ENCODE peak calls at places on chromosome 10, in six cellular contexts. X, M, N, Q, R and U are unnamed samples.

GRCh38 chr10:102764340-102765257 is 20.9 kb downstream of the WBP1L start:
- DNase-seq in R (no peak), N (no peak), M (no peak), X (no peak), Q (no peak), U (no peak)

GRCh38 chr10:36342781-36343180 is 700.7 kb upstream of the FZD8 start:
- DNase-seq in Q (no peak), X (no peak), N (no peak), M (no peak), R (no peak), U (no peak)

GRCh38 chr10:93579089-93579488 is 12.6 kb downstream of the FFAR4 start:
- DNase-seq in M (no peak), X (peak; percentile 63), Q (no peak), N (no peak), R (no peak), U (no peak)

GRCh38 chr10:7832060-7832459 is 13.8 kb downstream of the TAF3 start:
- DNase-seq in N (no peak), M (no peak), R (no peak), Q (no peak), X (no peak), U (no peak)

GRCh38 chr10:79293841-79294705 is 53.2 kb upstream of the PPIF start:
- DNase-seq in X (peak; percentile 88), N (no peak), Q (no peak), R (no peak), M (peak; percentile 96), U (peak; percentile 24)

GRCh38 chr10:113011592-113012374 is 61.7 kb downstream of the TCF7L2 start:
- DNase-seq in N (no peak), R (no peak), Q (no peak), M (no peak), X (no peak), U (no peak)

GRCh38 chr10:78920011-78920410 is 148.8 kb upstream of the ZMIZ1 start:
- DNase-seq in N (no peak), M (no peak), R (no peak), X (no peak), Q (no peak), U (no peak)

GRCh38 chr10:21961847-21962246 is 41.7 kb downstream of the DNAJC1 start:
- DNase-seq in R (no peak), X (no peak), Q (no peak), M (no peak), N (no peak), U (no peak)

GRCh38 chr10:32307609-32308008 is 39.3 kb downstream of the EPC1 start:
- DNase-seq in R (no peak), M (no peak), Q (no peak), X (no peak), N (no peak), U (no peak)

GRCh38 chr10:86113501-86113900 is 253.1 kb downstream of the GRID1 start:
- DNase-seq in R (no peak), Q (no peak), X (no peak), N (no peak), M (no peak), U (no peak)

GRCh38 chr10:71509444-71509843 is 112.7 kb downstream of the CDH23 start:
- DNase-seq in R (no peak), N (no peak), M (no peak), X (peak; percentile 15), Q (no peak), U (no peak)

GRCh38 chr10:13706175-13706574 is 119.4 kb downstream of the PRPF18 start:
- DNase-seq in M (no peak), R (no peak), N (no peak), Q (no peak), X (no peak), U (no peak)

GRCh38 chr10:76301950-76302349 is 870.5 kb downstream of the LRMDA start:
- DNase-seq in N (no peak), Q (no peak), M (no peak), R (no peak), X (peak; percentile 4), U (no peak)

GRCh38 chr10:20118119-20118518 is 301.9 kb downstream of the PLXDC2 start:
- DNase-seq in R (no peak), N (no peak), M (no peak), Q (no peak), X (no peak), U (no peak)

GRCh38 chr10:89414879-89415821 is 782 bp downstream of the IFIT5 start:
- DNase-seq in X (peak; percentile 64), R (peak; percentile 31), Q (peak; percentile 38), M (no peak), N (peak; percentile 52), U (no peak)

GRCh38 chr10:50242777-50243176 is 8.5 kb downstream of the ASAH2 start:
- DNase-seq in N (no peak), M (no peak), Q (no peak), X (peak; percentile 4), R (no peak), U (no peak)

GRCh38 chr10:20822825-20823224 is 74.3 kb downstream of the NEBL start:
- DNase-seq in X (no peak), R (no peak), N (no peak), M (no peak), Q (no peak), U (no peak)

GRCh38 chr10:59362991-59363390 is 642 bp upstream of the FAM13C start:
- DNase-seq in M (no peak), N (no peak), R (no peak), X (peak; percentile 24), Q (no peak), U (no peak)

GRCh38 chr10:49610735-49611165 is 640 bp downstream of the SLC18A3 start:
- DNase-seq in N (no peak), Q (no peak), X (no peak), M (no peak), R (no peak), U (no peak)

GRCh38 chr10:102283488-102283887 is 38.2 kb downstream of the GBF1 start:
- DNase-seq in M (no peak), Q (no peak), N (no peak), X (no peak), R (no peak), U (no peak)

GRCh38 chr10:105797234-105797890 is 1156.3 kb downstream of the SORCS3 start:
- DNase-seq in R (no peak), X (peak; percentile 31), Q (peak; percentile 18), M (peak; percentile 84), N (no peak), U (no peak)

GRCh38 chr10:110069502-110069982 is 61.8 kb downstream of the ADD3 start:
- DNase-seq in X (no peak), M (peak; percentile 48), N (peak; percentile 33), R (no peak), Q (peak; percentile 58), U (no peak)

GRCh38 chr10:71546220-71546619 is 149.5 kb downstream of the CDH23 start:
- DNase-seq in R (no peak), X (no peak), M (no peak), N (no peak), Q (no peak), U (no peak)

GRCh38 chr10:13053794-13054462 is 46.0 kb upstream of the OPTN start:
- DNase-seq in X (no peak), M (no peak), N (no peak), R (no peak), Q (no peak), U (no peak)

GRCh38 chr10:102120987-102121738 is 995 bp upstream of the LDB1 start:
- DNase-seq in R (no peak), M (peak; percentile 78), N (no peak), Q (no peak), X (peak; percentile 57), U (no peak)

GRCh38 chr10:128316925-128317324 is 190.7 kb upstream of the MKI67 start:
- DNase-seq in Q (no peak), X (no peak), N (no peak), R (no peak), M (no peak), U (no peak)

GRCh38 chr10:122454603-122455080 is at the start of gene ARMS2:
- DNase-seq in M (no peak), R (no peak), X (no peak), Q (no peak), N (no peak), U (no peak)

GRCh38 chr10:79324032-79324695 is 23.1 kb upstream of the PPIF start:
- DNase-seq in M (no peak), R (no peak), X (no peak), Q (no peak), N (no peak), U (no peak)

GRCh38 chr10:29471483-29471859 is 163.3 kb downstream of the SVIL start:
- DNase-seq in M (peak; percentile 11), N (no peak), X (peak; percentile 92), R (no peak), Q (no peak), U (peak; percentile 33)

GRCh38 chr10:119209050-119209735 is 1.8 kb downstream of the GRK5 start:
- DNase-seq in Q (peak; percentile 44), X (peak; percentile 77), R (peak; percentile 67), M (peak; percentile 82), N (peak; percentile 56), U (peak; percentile 28)

GRCh38 chr10:130772056-130772455 is 539.5 kb downstream of the TCERG1L start:
- DNase-seq in M (no peak), X (no peak), N (no peak), R (no peak), Q (no peak), U (no peak)

GRCh38 chr10:88553116-88553752 is 29.9 kb downstream of the RNLS start:
- DNase-seq in X (peak; percentile 72), R (no peak), M (peak; percentile 96), Q (peak; percentile 60), N (peak; percentile 56), U (peak; percentile 62)